ENCODE peak calls at places on chromosomes 12 and 14, in eight cellular contexts. K, D, Y, J, L, Z, M and I are unnamed samples.
A peak's percentile ranks its signal among the peaks of the same experiment; 100 is the strongest.

GRCh38 chr12:84973026-84973425 is 60.4 kb upstream of the SLC6A15 start:
- DNase-seq in J (no peak), L (no peak), D (no peak), Z (no peak), M (no peak), Y (no peak), K (no peak), I (no peak)

GRCh38 chr14:94239416-94239815 is 53.7 kb downstream of the SERPINA10 start:
- DNase-seq in K (no peak), Z (no peak), L (no peak), D (no peak), J (no peak), M (no peak), Y (no peak), I (no peak)

GRCh38 chr12:6635856-6636521 is at the start of gene LPAR5:
- DNase-seq in M (no peak), Z (peak; percentile 86), J (peak; percentile 30), Y (peak; percentile 48), K (peak; percentile 76), L (no peak), D (peak; percentile 91), I (no peak)

GRCh38 chr14:61337893-61338292 is 16.5 kb downstream of the PRKCH start:
- DNase-seq in M (no peak), L (no peak), Z (no peak), D (peak; percentile 36), Y (no peak), J (no peak), K (peak; percentile 13), I (no peak)

GRCh38 chr12:132513070-132513398 is 23.1 kb downstream of the FBRSL1 start:
- DNase-seq in Y (no peak), L (no peak), M (no peak), D (no peak), K (no peak), J (no peak), Z (no peak), I (no peak)

GRCh38 chr12:15209782-15210181 is 11.4 kb downstream of the RERG start:
- DNase-seq in Y (no peak), M (no peak), D (no peak), Z (no peak), J (no peak), L (peak; percentile 41), K (no peak), I (peak; percentile 16)

GRCh38 chr14:78566017-78566858 is 396.1 kb downstream of the NRXN3 start:
- DNase-seq in D (peak; percentile 67), J (peak; percentile 73), L (peak; percentile 55), M (peak; percentile 66), Z (peak; percentile 66), K (peak; percentile 83), Y (peak; percentile 37), I (peak; percentile 70)

GRCh38 chr12:53601296-53601847 is 24.8 kb downstream of the ATF7 start:
- DNase-seq in L (no peak), M (no peak), J (no peak), Z (no peak), Y (no peak), K (no peak), D (no peak), I (no peak)

GRCh38 chr12:52010692-52011601 is 4.2 kb downstream of the TAMALIN start:
- DNase-seq in Z (peak; percentile 36), D (no peak), M (no peak), Y (no peak), K (no peak), J (no peak), L (no peak), I (no peak)

GRCh38 chr12:4807813-4808212 is 87.6 kb downstream of the GALNT8 start:
- DNase-seq in L (no peak), Z (no peak), J (no peak), K (no peak), D (no peak), Y (no peak), M (no peak), I (no peak)

GRCh38 chr14:90726656-90727055 is 89.6 kb downstream of the TTC7B start:
- DNase-seq in Z (no peak), J (peak; percentile 88), D (peak; percentile 82), M (no peak), L (no peak), K (peak; percentile 75), Y (no peak), I (peak; percentile 79)

GRCh38 chr14:38389666-38390065 is 133.8 kb upstream of the CLEC14A start:
- DNase-seq in Z (no peak), M (no peak), L (no peak), J (no peak), Y (no peak), D (no peak), K (no peak), I (no peak)

GRCh38 chr12:24414421-24414820 is 465.0 kb upstream of the SOX5 start:
- DNase-seq in Y (no peak), L (no peak), D (no peak), Z (no peak), J (no peak), M (no peak), K (no peak), I (no peak)

GRCh38 chr12:104687823-104688573 is 231.2 kb downstream of the CHST11 start:
- DNase-seq in Z (no peak), L (no peak), K (no peak), M (no peak), D (no peak), Y (no peak), J (no peak), I (no peak)

GRCh38 chr12:647713-648085 is 15.5 kb downstream of the NINJ2 start:
- DNase-seq in J (no peak), D (no peak), Z (no peak), K (no peak), M (no peak), Y (no peak), L (no peak), I (no peak)

GRCh38 chr12:647039-647712 is 16.1 kb downstream of the NINJ2 start:
- DNase-seq in Y (no peak), Z (no peak), L (no peak), J (no peak), M (no peak), K (no peak), D (no peak), I (no peak)

GRCh38 chr12:645563-646071 is 17.6 kb downstream of the NINJ2 start:
- DNase-seq in Y (no peak), M (no peak), Z (peak; percentile 83), J (no peak), K (peak; percentile 75), D (no peak), L (peak; percentile 74), I (no peak)

GRCh38 chr12:646303-647038 is 16.8 kb downstream of the NINJ2 start:
- DNase-seq in M (no peak), J (peak; percentile 28), L (peak; percentile 61), Y (no peak), K (peak; percentile 74), D (no peak), Z (peak; percentile 43), I (peak; percentile 54)

DNA sequence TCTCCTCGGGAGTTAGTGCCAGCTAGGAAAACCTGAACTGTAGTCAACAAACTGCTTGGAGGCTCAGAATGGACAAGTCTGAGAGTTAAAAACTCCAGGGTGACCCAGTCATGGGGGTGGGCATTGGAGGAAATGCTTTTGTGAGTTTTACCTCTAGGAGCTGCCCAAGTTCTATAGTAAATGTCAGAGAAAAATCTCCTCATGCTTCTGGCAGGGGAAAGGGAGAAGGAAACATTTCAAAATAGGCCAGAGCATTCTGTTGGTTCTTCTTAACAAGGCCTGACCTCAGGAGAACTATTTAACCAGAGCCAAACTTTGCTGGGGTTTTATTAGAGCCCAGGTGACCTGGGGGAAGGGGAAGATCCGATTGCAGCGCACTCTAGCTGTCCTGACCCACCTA is 12.3 kb downstream of the NINJ2 start:
- DNase-seq in J (no peak), L (no peak), Z (no peak), Y (no peak), K (no peak), M (no peak), D (no peak), I (peak; percentile 44)
- TF ChIP-seq CTCF in J (no peak), L (no peak), Z (no peak), Y (no peak), K (no peak), M (no peak), D (no peak), I (no peak)

DNA sequence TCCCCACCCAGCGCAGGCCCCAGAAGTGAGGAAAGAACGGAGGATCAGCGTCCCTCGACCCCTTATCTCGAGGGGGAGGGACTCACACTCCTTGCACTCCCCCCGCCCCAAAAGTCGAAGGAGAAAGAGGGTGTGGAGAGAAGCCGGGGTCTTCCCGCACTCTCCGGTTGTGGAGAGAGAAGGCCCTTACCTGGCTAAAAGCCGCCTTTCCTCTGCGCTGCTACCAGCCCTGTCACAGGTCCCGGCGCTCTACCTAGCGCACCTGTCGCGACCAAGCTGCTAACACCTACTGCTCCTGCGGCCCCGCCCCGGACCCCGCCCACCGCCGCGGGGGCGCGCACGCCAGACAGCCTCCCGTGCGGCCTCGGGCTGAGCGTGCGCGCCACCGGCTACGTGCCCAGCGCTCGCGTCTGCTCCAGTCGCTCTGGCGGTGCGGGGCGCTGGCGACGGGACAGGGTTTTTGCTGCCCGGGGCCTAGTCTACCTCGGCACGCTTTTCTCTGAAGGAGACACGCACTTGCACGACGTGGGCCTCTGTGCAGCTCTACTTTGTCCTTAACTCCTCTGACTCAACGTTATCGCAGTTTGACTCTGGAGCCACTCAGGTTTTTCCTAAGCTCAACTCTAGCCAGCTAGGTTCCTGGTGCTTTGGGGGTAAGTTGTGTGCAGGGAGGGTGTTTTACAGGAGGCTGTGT is at the start of gene LIMA1:
- DNase-seq in K (peak; percentile 96), D (peak; percentile 96), Z (peak; percentile 96), Y (peak; percentile 95), J (peak; percentile 92), M (peak; percentile 93), L (peak; percentile 89), I (peak; percentile 86)
- TF ChIP-seq POLR2A in K (peak; percentile 29), D (peak; percentile 94), Z (peak; percentile 89), Y (peak; percentile 99), J (peak; percentile 93), M (no peak), L (peak; percentile 18), I (peak; percentile 46)

DNA sequence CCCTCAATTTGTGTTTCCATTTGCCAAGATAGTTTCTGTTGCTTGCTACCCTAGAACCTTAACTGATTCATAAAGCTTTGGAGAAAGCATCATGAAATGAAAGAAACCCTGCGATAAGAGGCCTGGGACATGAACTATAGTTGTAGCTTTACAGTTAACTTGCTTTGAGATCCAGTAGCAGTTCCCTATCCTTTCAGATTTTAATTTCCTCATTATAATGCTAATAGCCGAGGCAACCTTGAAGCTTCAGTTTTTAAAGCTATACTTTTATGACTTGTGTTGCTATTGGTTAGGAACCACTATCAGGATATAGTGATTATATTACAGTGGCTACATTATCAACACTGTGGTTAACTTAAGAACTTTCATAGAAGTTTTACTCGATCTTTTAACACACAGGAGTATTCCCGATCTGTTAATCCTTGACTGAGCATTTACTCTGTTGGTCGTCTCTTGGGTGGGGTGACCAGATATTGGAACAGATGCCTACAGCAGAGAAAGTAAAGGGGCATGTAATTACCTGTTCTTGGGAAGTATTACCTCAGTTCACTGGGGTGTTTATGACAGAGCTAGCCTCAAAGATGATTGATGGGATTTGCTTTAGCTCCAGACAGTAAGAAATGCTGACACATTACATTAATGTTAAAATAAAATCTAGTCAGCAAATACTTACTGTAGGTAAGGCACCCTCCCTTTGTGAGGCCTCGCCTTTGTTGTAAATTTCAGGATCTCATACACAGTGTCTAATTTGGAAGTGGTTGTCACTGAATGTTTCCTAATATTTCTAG is 86.2 kb upstream of the CSRP2 start:
- DNase-seq in Y (no peak), Z (no peak), K (no peak), L (no peak), J (no peak), M (no peak), D (no peak), I (no peak)
- H3K4me1 ChIP-seq in Y (no peaks in the 10 kb centered on the region), Z (no peaks in the 10 kb centered on the region), K (no peaks in the 10 kb centered on the region), L (no peaks in the 10 kb centered on the region), J (no peaks in the 10 kb centered on the region), M (no peaks in the 10 kb centered on the region), D (no peaks in the 10 kb centered on the region), I (no peaks in the 10 kb centered on the region)

GRCh38 chr14:95466506-95466905 is 49.9 kb downstream of the SYNE3 start:
- DNase-seq in J (no peak), Z (no peak), M (no peak), Y (no peak), L (no peak), K (no peak), D (no peak), I (no peak)
- TF ChIP-seq CTCF in J (no peak), Z (no peak), M (no peak), Y (no peak), L (no peak), K (no peak), D (no peak), I (no peak)